ENCODE peak calls at places on chromosomes 5 and 9, in ten cellular contexts. One of them, this sample, is unnamed.

GRCh38 chr5:136040746-136041415 is 12.1 kb downstream of the TGFBI start:
- DNase-seq in ACHN: no peak
- DNase-seq in AG20443: no peak
- DNase-seq in kidney: no peak
- DNase-seq in HT1080: peak
- DNase-seq in posterior cingulate gyrus: no peak
- DNase-seq in breast epithelium: no peak
- DNase-seq in activated gamma-delta T cell treated with Interleukin-2 at 50 U/mL for 16 hours: no peak
- DNase-seq in activated CD4-positive, CD25-positive, alpha-beta regulatory T cell: no peak
- DNase-seq in fibroblast of pulmonary artery: no peak
- DNase-seq in this sample: no peak

GRCh38 chr5:59152701-59153245 is 569.9 kb downstream of the RAB3C start:
- DNase-seq in ACHN: no peak
- DNase-seq in AG20443: no peak
- DNase-seq in kidney: no peak
- DNase-seq in HT1080: peak
- DNase-seq in posterior cingulate gyrus: no peak
- DNase-seq in breast epithelium: no peak
- DNase-seq in activated gamma-delta T cell treated with Interleukin-2 at 50 U/mL for 16 hours: no peak
- DNase-seq in activated CD4-positive, CD25-positive, alpha-beta regulatory T cell: no peak
- DNase-seq in fibroblast of pulmonary artery: no peak
- DNase-seq in this sample: no peak

GRCh38 chr5:107248065-107248695 is 422.6 kb downstream of the EFNA5 start:
- DNase-seq in ACHN: peak
- DNase-seq in AG20443: peak
- DNase-seq in kidney: no peak
- DNase-seq in HT1080: peak
- DNase-seq in posterior cingulate gyrus: no peak
- DNase-seq in breast epithelium: no peak
- DNase-seq in activated gamma-delta T cell treated with Interleukin-2 at 50 U/mL for 16 hours: peak
- DNase-seq in activated CD4-positive, CD25-positive, alpha-beta regulatory T cell: peak
- DNase-seq in fibroblast of pulmonary artery: peak
- DNase-seq in this sample: peak

GRCh38 chr5:98050583-98050982 is 722.9 kb upstream of the RGMB start:
- DNase-seq in ACHN: no peak
- DNase-seq in AG20443: no peak
- DNase-seq in kidney: no peak
- DNase-seq in HT1080: peak
- DNase-seq in posterior cingulate gyrus: no peak
- DNase-seq in breast epithelium: no peak
- DNase-seq in activated gamma-delta T cell treated with Interleukin-2 at 50 U/mL for 16 hours: no peak
- DNase-seq in activated CD4-positive, CD25-positive, alpha-beta regulatory T cell: no peak
- DNase-seq in fibroblast of pulmonary artery: peak
- DNase-seq in this sample: peak

GRCh38 chr5:50292735-50293394 is 148.2 kb downstream of the EMB start:
- DNase-seq in ACHN: no peak
- DNase-seq in AG20443: no peak
- DNase-seq in kidney: peak
- DNase-seq in HT1080: no peak
- DNase-seq in posterior cingulate gyrus: peak
- DNase-seq in breast epithelium: no peak
- DNase-seq in activated gamma-delta T cell treated with Interleukin-2 at 50 U/mL for 16 hours: no peak
- DNase-seq in activated CD4-positive, CD25-positive, alpha-beta regulatory T cell: no peak
- DNase-seq in fibroblast of pulmonary artery: no peak
- DNase-seq in this sample: no peak

GRCh38 chr5:139745121-139745799 is 50.3 kb upstream of the PSD2 start:
- DNase-seq in ACHN: peak
- DNase-seq in AG20443: peak
- DNase-seq in kidney: peak
- DNase-seq in HT1080: peak
- DNase-seq in posterior cingulate gyrus: peak
- DNase-seq in breast epithelium: no peak
- DNase-seq in activated gamma-delta T cell treated with Interleukin-2 at 50 U/mL for 16 hours: no peak
- DNase-seq in activated CD4-positive, CD25-positive, alpha-beta regulatory T cell: no peak
- DNase-seq in fibroblast of pulmonary artery: peak
- DNase-seq in this sample: peak

GRCh38 chr5:179815491-179816249 is 5.0 kb upstream of the SQSTM1 start:
- DNase-seq in ACHN: no peak
- DNase-seq in AG20443: no peak
- DNase-seq in kidney: peak
- DNase-seq in HT1080: no peak
- DNase-seq in posterior cingulate gyrus: peak
- DNase-seq in breast epithelium: no peak
- DNase-seq in activated gamma-delta T cell treated with Interleukin-2 at 50 U/mL for 16 hours: no peak
- DNase-seq in activated CD4-positive, CD25-positive, alpha-beta regulatory T cell: no peak
- DNase-seq in fibroblast of pulmonary artery: no peak
- DNase-seq in this sample: no peak

GRCh38 chr9:5633243-5633642 is 4.3 kb downstream of the RIC1 start:
- DNase-seq in ACHN: peak
- DNase-seq in AG20443: no peak
- DNase-seq in kidney: no peak
- DNase-seq in HT1080: peak
- DNase-seq in posterior cingulate gyrus: no peak
- DNase-seq in breast epithelium: no peak
- DNase-seq in activated gamma-delta T cell treated with Interleukin-2 at 50 U/mL for 16 hours: no peak
- DNase-seq in activated CD4-positive, CD25-positive, alpha-beta regulatory T cell: no peak
- DNase-seq in fibroblast of pulmonary artery: peak
- DNase-seq in this sample: peak

GRCh38 chr9:135683401-135684034 is 15.8 kb downstream of the SOHLH1 start:
- DNase-seq in ACHN: no peak
- DNase-seq in AG20443: no peak
- DNase-seq in kidney: no peak
- DNase-seq in HT1080: no peak
- DNase-seq in posterior cingulate gyrus: no peak
- DNase-seq in breast epithelium: no peak
- DNase-seq in activated gamma-delta T cell treated with Interleukin-2 at 50 U/mL for 16 hours: no peak
- DNase-seq in activated CD4-positive, CD25-positive, alpha-beta regulatory T cell: no peak
- DNase-seq in fibroblast of pulmonary artery: no peak
- DNase-seq in this sample: no peak

GRCh38 chr5:53568868-53569267 is 8.4 kb downstream of the NDUFS4 start:
- DNase-seq in ACHN: no peak
- DNase-seq in AG20443: no peak
- DNase-seq in kidney: no peak
- DNase-seq in HT1080: no peak
- DNase-seq in posterior cingulate gyrus: no peak
- DNase-seq in breast epithelium: no peak
- DNase-seq in activated gamma-delta T cell treated with Interleukin-2 at 50 U/mL for 16 hours: no peak
- DNase-seq in activated CD4-positive, CD25-positive, alpha-beta regulatory T cell: no peak
- DNase-seq in fibroblast of pulmonary artery: no peak
- DNase-seq in this sample: peak

GRCh38 chr5:140109050-140109817 is 4.7 kb upstream of the PURA start:
- DNase-seq in ACHN: no peak
- DNase-seq in AG20443: peak
- DNase-seq in kidney: no peak
- DNase-seq in HT1080: peak
- DNase-seq in posterior cingulate gyrus: peak
- DNase-seq in breast epithelium: no peak
- DNase-seq in activated gamma-delta T cell treated with Interleukin-2 at 50 U/mL for 16 hours: no peak
- DNase-seq in activated CD4-positive, CD25-positive, alpha-beta regulatory T cell: no peak
- DNase-seq in fibroblast of pulmonary artery: no peak
- DNase-seq in this sample: peak

GRCh38 chr5:80453372-80453771 is 34.5 kb upstream of the FAM151B start:
- DNase-seq in ACHN: no peak
- DNase-seq in AG20443: no peak
- DNase-seq in kidney: no peak
- DNase-seq in HT1080: no peak
- DNase-seq in posterior cingulate gyrus: no peak
- DNase-seq in breast epithelium: no peak
- DNase-seq in activated gamma-delta T cell treated with Interleukin-2 at 50 U/mL for 16 hours: no peak
- DNase-seq in activated CD4-positive, CD25-positive, alpha-beta regulatory T cell: no peak
- DNase-seq in fibroblast of pulmonary artery: no peak
- DNase-seq in this sample: no peak

GRCh38 chr5:175378444-175379028 is 65.4 kb downstream of the DRD1 start:
- DNase-seq in ACHN: no peak
- DNase-seq in AG20443: no peak
- DNase-seq in kidney: no peak
- DNase-seq in HT1080: peak
- DNase-seq in posterior cingulate gyrus: no peak
- DNase-seq in breast epithelium: no peak
- DNase-seq in activated gamma-delta T cell treated with Interleukin-2 at 50 U/mL for 16 hours: no peak
- DNase-seq in activated CD4-positive, CD25-positive, alpha-beta regulatory T cell: no peak
- DNase-seq in fibroblast of pulmonary artery: no peak
- DNase-seq in this sample: peak

GRCh38 chr5:31470608-31471007 is 61.3 kb downstream of the DROSHA start:
- DNase-seq in ACHN: peak
- DNase-seq in AG20443: peak
- DNase-seq in kidney: peak
- DNase-seq in HT1080: peak
- DNase-seq in posterior cingulate gyrus: no peak
- DNase-seq in breast epithelium: no peak
- DNase-seq in activated gamma-delta T cell treated with Interleukin-2 at 50 U/mL for 16 hours: no peak
- DNase-seq in activated CD4-positive, CD25-positive, alpha-beta regulatory T cell: no peak
- DNase-seq in fibroblast of pulmonary artery: peak
- DNase-seq in this sample: peak

GRCh38 chr9:104750185-104750762 is 2.8 kb downstream of the NIPSNAP3A start:
- DNase-seq in ACHN: no peak
- DNase-seq in AG20443: no peak
- DNase-seq in kidney: no peak
- DNase-seq in HT1080: no peak
- DNase-seq in posterior cingulate gyrus: no peak
- DNase-seq in breast epithelium: no peak
- DNase-seq in activated gamma-delta T cell treated with Interleukin-2 at 50 U/mL for 16 hours: no peak
- DNase-seq in activated CD4-positive, CD25-positive, alpha-beta regulatory T cell: no peak
- DNase-seq in fibroblast of pulmonary artery: no peak
- DNase-seq in this sample: no peak

GRCh38 chr5:55320571-55320970 is 12.8 kb downstream of the MTREX start:
- DNase-seq in ACHN: no peak
- DNase-seq in AG20443: peak
- DNase-seq in kidney: no peak
- DNase-seq in HT1080: no peak
- DNase-seq in posterior cingulate gyrus: no peak
- DNase-seq in breast epithelium: no peak
- DNase-seq in activated gamma-delta T cell treated with Interleukin-2 at 50 U/mL for 16 hours: no peak
- DNase-seq in activated CD4-positive, CD25-positive, alpha-beta regulatory T cell: no peak
- DNase-seq in fibroblast of pulmonary artery: peak
- DNase-seq in this sample: peak

GRCh38 chr5:123085638-123086286 is 3.3 kb upstream of the PRDM6 start:
- DNase-seq in ACHN: no peak
- DNase-seq in AG20443: no peak
- DNase-seq in kidney: no peak
- DNase-seq in HT1080: no peak
- DNase-seq in posterior cingulate gyrus: no peak
- DNase-seq in breast epithelium: no peak
- DNase-seq in activated gamma-delta T cell treated with Interleukin-2 at 50 U/mL for 16 hours: no peak
- DNase-seq in activated CD4-positive, CD25-positive, alpha-beta regulatory T cell: no peak
- DNase-seq in fibroblast of pulmonary artery: no peak
- DNase-seq in this sample: no peak

GRCh38 chr9:2991292-2991691 is 147.4 kb upstream of the PUM3 start:
- DNase-seq in ACHN: no peak
- DNase-seq in AG20443: no peak
- DNase-seq in kidney: no peak
- DNase-seq in HT1080: no peak
- DNase-seq in posterior cingulate gyrus: no peak
- DNase-seq in breast epithelium: no peak
- DNase-seq in activated gamma-delta T cell treated with Interleukin-2 at 50 U/mL for 16 hours: no peak
- DNase-seq in activated CD4-positive, CD25-positive, alpha-beta regulatory T cell: no peak
- DNase-seq in fibroblast of pulmonary artery: peak
- DNase-seq in this sample: no peak

GRCh38 chr9:123544007-123544827 is 188.2 kb downstream of the CRB2 start:
- DNase-seq in ACHN: peak
- DNase-seq in AG20443: peak
- DNase-seq in kidney: no peak
- DNase-seq in HT1080: peak
- DNase-seq in posterior cingulate gyrus: no peak
- DNase-seq in breast epithelium: no peak
- DNase-seq in activated gamma-delta T cell treated with Interleukin-2 at 50 U/mL for 16 hours: no peak
- DNase-seq in activated CD4-positive, CD25-positive, alpha-beta regulatory T cell: no peak
- DNase-seq in fibroblast of pulmonary artery: peak
- DNase-seq in this sample: peak

GRCh38 chr9:116141864-116142561 is 11.6 kb upstream of the PAPPA start:
- DNase-seq in ACHN: no peak
- DNase-seq in AG20443: peak
- DNase-seq in kidney: no peak
- DNase-seq in HT1080: peak
- DNase-seq in posterior cingulate gyrus: no peak
- DNase-seq in breast epithelium: no peak
- DNase-seq in activated gamma-delta T cell treated with Interleukin-2 at 50 U/mL for 16 hours: no peak
- DNase-seq in activated CD4-positive, CD25-positive, alpha-beta regulatory T cell: no peak
- DNase-seq in fibroblast of pulmonary artery: peak
- DNase-seq in this sample: peak

GRCh38 chr5:157025093-157025698 is 33.7 kb downstream of the HAVCR1 start:
- DNase-seq in ACHN: no peak
- DNase-seq in AG20443: no peak
- DNase-seq in kidney: no peak
- DNase-seq in HT1080: no peak
- DNase-seq in posterior cingulate gyrus: no peak
- DNase-seq in breast epithelium: no peak
- DNase-seq in activated gamma-delta T cell treated with Interleukin-2 at 50 U/mL for 16 hours: peak
- DNase-seq in activated CD4-positive, CD25-positive, alpha-beta regulatory T cell: peak
- DNase-seq in fibroblast of pulmonary artery: no peak
- DNase-seq in this sample: no peak

GRCh38 chr9:132937463-132937901 is 6.9 kb downstream of the TSC1 start:
- DNase-seq in ACHN: no peak
- DNase-seq in AG20443: no peak
- DNase-seq in kidney: no peak
- DNase-seq in HT1080: peak
- DNase-seq in posterior cingulate gyrus: no peak
- DNase-seq in breast epithelium: no peak
- DNase-seq in activated gamma-delta T cell treated with Interleukin-2 at 50 U/mL for 16 hours: no peak
- DNase-seq in activated CD4-positive, CD25-positive, alpha-beta regulatory T cell: no peak
- DNase-seq in fibroblast of pulmonary artery: peak
- DNase-seq in this sample: no peak

This sample was measured in AG10803.